ENCODE peak calls at places on chromosomes 12 and 14, in four cellular contexts. M is HepG2, K is K562, X is SK-N-SH. O is an unnamed sample.

GRCh38 chr14:50964683-50965390 is 20.6 kb upstream of the PYGL start:
- DNase-seq in M (peak), X (no peak), K (no peak), O (no peak)

GRCh38 chr14:77314539-77314938 is 6.1 kb downstream of the POMT2 start:
- DNase-seq in M (no peak), X (no peak), K (no peak), O (no peak)

GRCh38 chr12:46304080-46304479 is 35.2 kb upstream of the SLC38A1 start:
- DNase-seq in X (no peak), M (no peak), K (no peak), O (no peak)

GRCh38 chr12:25583545-25583944 is 30.5 kb upstream of the LMNTD1 start:
- DNase-seq in X (peak), K (no peak), M (no peak), O (peak)

GRCh38 chr14:55581011-55581806 is 1.2 kb downstream of the KTN1 start:
- DNase-seq in M (peak), X (peak), K (peak), O (no peak)

GRCh38 chr12:1607940-1608782 is 13.8 kb upstream of the FBXL14 start:
- DNase-seq in M (no peak), X (no peak), K (no peak), O (no peak)

GRCh38 chr14:90301580-90302181 is 30.1 kb downstream of the NRDE2 start:
- DNase-seq in K (no peak), M (peak), X (peak), O (no peak)

GRCh38 chr12:531951-532585 is 72.3 kb downstream of the B4GALNT3 start:
- DNase-seq in M (no peak), K (no peak), X (no peak), O (no peak)

GRCh38 chr12:107393043-107393725 is 292.4 kb upstream of the PWP1 start:
- DNase-seq in X (no peak), M (no peak), K (no peak), O (no peak)

GRCh38 chr14:75437201-75438143 is 9.7 kb downstream of the JDP2 start:
- DNase-seq in M (no peak), X (no peak), K (no peak), O (no peak)
- TF ChIP-seq ELF1 in M (no peak), X (no peak), K (no peak), O (no peak)

DNA sequence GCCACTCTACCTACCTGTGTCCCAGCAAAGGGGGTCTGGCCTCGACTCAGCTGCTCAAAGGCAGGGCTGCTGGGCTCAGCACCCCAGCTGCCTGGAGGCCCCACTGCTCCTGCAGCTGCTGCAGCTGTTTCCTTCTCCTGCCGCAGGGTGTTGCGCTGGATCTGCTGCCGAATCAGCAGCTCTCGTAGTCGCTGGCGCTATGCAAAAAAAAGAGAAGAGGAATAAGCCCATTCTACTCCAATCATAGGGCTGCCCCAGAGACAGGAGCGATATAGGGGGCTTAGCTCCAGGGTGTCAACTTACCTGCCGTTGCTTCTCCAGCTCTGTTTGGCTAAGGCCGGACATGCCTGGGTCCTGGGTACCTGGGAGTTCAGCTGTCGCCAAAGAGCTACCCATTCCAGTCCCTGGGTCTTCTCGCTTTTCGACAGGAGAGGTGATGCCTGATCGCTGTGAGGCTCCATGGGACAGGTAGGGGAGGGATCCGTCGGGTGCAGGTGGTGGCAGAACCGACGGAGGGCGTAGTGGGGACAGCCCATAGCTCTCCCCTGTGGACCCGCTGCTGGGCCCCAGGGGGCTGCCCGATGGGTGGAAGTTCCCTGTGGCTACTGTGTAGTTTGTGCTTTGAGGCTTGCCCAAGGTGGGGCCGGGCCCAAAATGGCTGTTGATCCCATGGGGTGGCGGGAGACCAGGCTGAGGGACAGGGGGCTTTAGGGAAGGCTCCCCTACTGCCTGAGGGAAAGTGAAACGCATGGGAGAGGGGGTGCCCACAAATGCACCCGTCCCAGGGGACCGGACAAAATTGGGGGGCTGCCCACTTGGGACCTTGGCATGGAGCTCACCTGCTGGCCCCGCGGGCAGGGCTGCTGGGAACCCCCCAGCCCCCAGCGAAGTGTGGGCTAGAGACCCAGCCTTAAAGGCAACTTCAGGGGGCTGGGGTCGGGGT is 20.9 kb downstream of the KMT2D start:
- DNase-seq in K (no peak), X (no peak), M (no peak), O (no peak)
- TF ChIP-seq ELF1 in K (no peak), X (no peak), M (no peak), O (no peak)

GRCh38 chr12:110317921-110318320 is 36.9 kb downstream of the ATP2A2 start:
- DNase-seq in M (no peak), K (no peak), X (no peak), O (no peak)

GRCh38 chr12:110312581-110313360 is 31.7 kb downstream of the ATP2A2 start:
- DNase-seq in K (no peak), M (no peak), X (no peak), O (no peak)

GRCh38 chr12:110314308-110314707 is 33.3 kb downstream of the ATP2A2 start:
- DNase-seq in M (peak), X (no peak), K (no peak), O (no peak)

GRCh38 chr12:110320548-110320947 is 39.5 kb downstream of the ATP2A2 start:
- DNase-seq in X (no peak), K (no peak), M (peak), O (no peak)

DNA sequence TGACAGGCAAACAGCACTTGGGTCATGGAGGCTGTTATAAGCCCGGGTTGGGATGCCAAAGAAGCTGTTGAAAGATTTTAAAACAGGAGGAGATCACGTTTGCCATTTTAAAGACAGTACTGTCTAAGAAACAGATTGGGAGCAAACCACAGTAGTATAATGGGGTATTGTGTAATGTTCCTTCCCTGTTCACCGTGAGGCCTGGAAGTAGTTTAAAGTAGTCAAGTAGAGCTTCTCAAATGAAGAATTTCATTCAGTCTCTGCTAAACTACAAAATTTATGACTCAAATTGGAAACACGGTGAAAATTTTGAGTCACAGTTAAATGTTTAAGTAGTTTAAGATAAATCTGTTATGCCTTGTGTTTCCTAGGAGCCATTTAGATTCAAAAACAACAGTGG is 35.8 kb downstream of the ATP2A2 start:
- DNase-seq in M (no peak), X (no peak), K (no peak), O (no peak)
- TF ChIP-seq ELF1 in M (no peak), X (no peak), K (no peak), O (no peak)

GRCh38 chr12:64670039-64670438 is 59.7 kb downstream of the RASSF3 start:
- DNase-seq in X (peak), M (no peak), K (no peak), O (no peak)

GRCh38 chr12:64671682-64672081 is 61.4 kb downstream of the RASSF3 start:
- DNase-seq in K (no peak), M (no peak), X (no peak), O (no peak)

GRCh38 chr12:64666054-64666914 is 56.0 kb downstream of the RASSF3 start:
- DNase-seq in K (no peak), X (no peak), M (peak), O (no peak)

GRCh38 chr12:64670856-64671639 is 60.8 kb downstream of the RASSF3 start:
- DNase-seq in K (no peak), X (no peak), M (no peak), O (peak)

GRCh38 chr12:64669270-64669842 is 59.1 kb downstream of the RASSF3 start:
- DNase-seq in M (peak), X (peak), K (no peak), O (no peak)
- TF ChIP-seq ELF1 in M (no peak), X (no peak), K (no peak), O (no peak)

GRCh38 chr12:84822541-84822940 is 90.1 kb downstream of the SLC6A15 start:
- DNase-seq in X (no peak), K (no peak), M (no peak), O (no peak)
- TF ChIP-seq ELF1 in X (no peak), K (no peak), M (no peak), O (no peak)

GRCh38 chr12:83114042-83114441 is 427.3 kb downstream of the TMTC2 start:
- DNase-seq in K (no peak), X (no peak), M (no peak), O (no peak)
- TF ChIP-seq ELF1 in K (no peak), X (no peak), M (no peak), O (no peak)